ENCODE peak calls at places on chromosomes 6 and 20, in nine cellular contexts. One of them, this sample, is unnamed.

GRCh38 chr20:8722277-8722928 is 346.5 kb upstream of the PLCB4 start:
- DNase-seq in A549: peak; percentile 37
- DNase-seq in tibial artery: no peak
- DNase-seq in heart left ventricle: peak; percentile 27
- DNase-seq in fibroblast of mammary gland: peak; percentile 77
- DNase-seq in foreskin fibroblast: peak; percentile 82
- DNase-seq in CD8-positive, alpha-beta memory T cell: no peak
- DNase-seq in endothelial cell of umbilical vein: peak; percentile 83
- DNase-seq in ovary: peak; percentile 30
- DNase-seq in this sample: peak; percentile 41

GRCh38 chr6:74347161-74347560 is 651.2 kb downstream of the CD109 start:
- DNase-seq in fibroblast of mammary gland: no peak
- DNase-seq in tibial artery: no peak
- DNase-seq in CD8-positive, alpha-beta memory T cell: no peak
- DNase-seq in foreskin fibroblast: no peak
- DNase-seq in endothelial cell of umbilical vein: peak; percentile 46
- DNase-seq in A549: no peak
- DNase-seq in ovary: no peak
- DNase-seq in heart left ventricle: no peak
- DNase-seq in this sample: no peak

GRCh38 chr6:16273266-16273665 is 34.9 kb downstream of the GMPR start:
- DNase-seq in A549: no peak
- DNase-seq in tibial artery: no peak
- DNase-seq in heart left ventricle: no peak
- DNase-seq in endothelial cell of umbilical vein: peak; percentile 15
- DNase-seq in ovary: no peak
- DNase-seq in foreskin fibroblast: peak; percentile 51
- DNase-seq in fibroblast of mammary gland: peak; percentile 11
- DNase-seq in CD8-positive, alpha-beta memory T cell: no peak
- DNase-seq in this sample: no peak

GRCh38 chr6:137765044-137765443 is 102.0 kb upstream of the TNFAIP3 start:
- DNase-seq in endothelial cell of umbilical vein: no peak
- DNase-seq in fibroblast of mammary gland: peak; percentile 27
- DNase-seq in ovary: no peak
- DNase-seq in A549: no peak
- DNase-seq in heart left ventricle: no peak
- DNase-seq in tibial artery: no peak
- DNase-seq in foreskin fibroblast: no peak
- DNase-seq in CD8-positive, alpha-beta memory T cell: no peak
- DNase-seq in this sample: no peak

GRCh38 chr6:106087548-106088325 is 1.6 kb downstream of the PRDM1 start:
- DNase-seq in endothelial cell of umbilical vein: peak; percentile 55
- DNase-seq in ovary: peak; percentile 29
- DNase-seq in heart left ventricle: peak; percentile 58
- DNase-seq in A549: no peak
- DNase-seq in fibroblast of mammary gland: peak; percentile 87
- DNase-seq in foreskin fibroblast: peak; percentile 84
- DNase-seq in CD8-positive, alpha-beta memory T cell: no peak
- DNase-seq in tibial artery: no peak
- DNase-seq in this sample: no peak

GRCh38 chr20:61773926-61774587 is 291.6 kb downstream of the TAF4 start:
- DNase-seq in A549: no peak
- DNase-seq in fibroblast of mammary gland: no peak
- DNase-seq in ovary: no peak
- DNase-seq in heart left ventricle: no peak
- DNase-seq in endothelial cell of umbilical vein: no peak
- DNase-seq in CD8-positive, alpha-beta memory T cell: no peak
- DNase-seq in tibial artery: no peak
- DNase-seq in foreskin fibroblast: no peak
- DNase-seq in this sample: no peak

GRCh38 chr6:44800171-44800671 is 412.7 kb downstream of the CDC5L start:
- DNase-seq in CD8-positive, alpha-beta memory T cell: no peak
- DNase-seq in ovary: no peak
- DNase-seq in tibial artery: no peak
- DNase-seq in foreskin fibroblast: peak; percentile 38
- DNase-seq in heart left ventricle: no peak
- DNase-seq in A549: peak; percentile 4
- DNase-seq in fibroblast of mammary gland: peak; percentile 51
- DNase-seq in endothelial cell of umbilical vein: no peak
- DNase-seq in this sample: no peak

GRCh38 chr6:7899889-7900213 is 10.7 kb downstream of the TXNDC5 start:
- DNase-seq in CD8-positive, alpha-beta memory T cell: no peak
- DNase-seq in A549: no peak
- DNase-seq in ovary: no peak
- DNase-seq in heart left ventricle: no peak
- DNase-seq in foreskin fibroblast: no peak
- DNase-seq in fibroblast of mammary gland: no peak
- DNase-seq in tibial artery: no peak
- DNase-seq in endothelial cell of umbilical vein: no peak
- DNase-seq in this sample: no peak

GRCh38 chr6:152355166-152355565 is 282.0 kb downstream of the SYNE1 start:
- DNase-seq in tibial artery: no peak
- DNase-seq in fibroblast of mammary gland: no peak
- DNase-seq in heart left ventricle: no peak
- DNase-seq in ovary: no peak
- DNase-seq in foreskin fibroblast: no peak
- DNase-seq in endothelial cell of umbilical vein: no peak
- DNase-seq in A549: no peak
- DNase-seq in CD8-positive, alpha-beta memory T cell: no peak
- DNase-seq in this sample: no peak

GRCh38 chr20:32488066-32488838 is 96.9 kb downstream of the NOL4L start:
- DNase-seq in fibroblast of mammary gland: no peak
- DNase-seq in foreskin fibroblast: no peak
- DNase-seq in A549: no peak
- DNase-seq in tibial artery: no peak
- DNase-seq in heart left ventricle: no peak
- DNase-seq in ovary: no peak
- DNase-seq in CD8-positive, alpha-beta memory T cell: no peak
- DNase-seq in endothelial cell of umbilical vein: no peak
- DNase-seq in this sample: no peak

GRCh38 chr6:156825475-156825874 is 48.3 kb downstream of the ARID1B start:
- DNase-seq in foreskin fibroblast: no peak
- DNase-seq in CD8-positive, alpha-beta memory T cell: no peak
- DNase-seq in endothelial cell of umbilical vein: peak; percentile 20
- DNase-seq in A549: no peak
- DNase-seq in heart left ventricle: no peak
- DNase-seq in ovary: no peak
- DNase-seq in tibial artery: no peak
- DNase-seq in fibroblast of mammary gland: no peak
- DNase-seq in this sample: no peak

GRCh38 chr20:31720486-31721407 is 1.9 kb downstream of the BCL2L1 start:
- DNase-seq in CD8-positive, alpha-beta memory T cell: peak; percentile 6
- DNase-seq in ovary: no peak
- DNase-seq in endothelial cell of umbilical vein: peak; percentile 32
- DNase-seq in tibial artery: no peak
- DNase-seq in fibroblast of mammary gland: no peak
- DNase-seq in heart left ventricle: no peak
- DNase-seq in foreskin fibroblast: peak; percentile 33
- DNase-seq in A549: no peak
- DNase-seq in this sample: peak; percentile 15

GRCh38 chr6:80254716-80255115 is 148.2 kb downstream of the BCKDHB start:
- DNase-seq in endothelial cell of umbilical vein: no peak
- DNase-seq in CD8-positive, alpha-beta memory T cell: no peak
- DNase-seq in tibial artery: no peak
- DNase-seq in A549: no peak
- DNase-seq in heart left ventricle: no peak
- DNase-seq in foreskin fibroblast: no peak
- DNase-seq in ovary: no peak
- DNase-seq in fibroblast of mammary gland: no peak
- DNase-seq in this sample: no peak

GRCh38 chr6:4351506-4351852 is 216.1 kb upstream of the ECI2 start:
- DNase-seq in fibroblast of mammary gland: no peak
- DNase-seq in CD8-positive, alpha-beta memory T cell: no peak
- DNase-seq in endothelial cell of umbilical vein: no peak
- DNase-seq in ovary: no peak
- DNase-seq in heart left ventricle: no peak
- DNase-seq in tibial artery: no peak
- DNase-seq in A549: no peak
- DNase-seq in foreskin fibroblast: no peak
- DNase-seq in this sample: no peak
- H3K4me3 ChIP-seq in fibroblast of mammary gland: peak overlapping the region; percentile 23
- H3K4me3 ChIP-seq in CD8-positive, alpha-beta memory T cell: no peak overlapping the region
- H3K4me3 ChIP-seq in endothelial cell of umbilical vein: no peak overlapping the region
- H3K4me3 ChIP-seq in ovary: no peak overlapping the region
- H3K4me3 ChIP-seq in heart left ventricle: peak overlapping the region; percentile 43
- H3K4me3 ChIP-seq in tibial artery: peak overlapping the region; percentile 39
- H3K4me3 ChIP-seq in A549: peak overlapping the region; percentile 29
- H3K4me3 ChIP-seq in foreskin fibroblast: peak overlapping the region; percentile 25
- H3K4me3 ChIP-seq in this sample: no peak overlapping the region

GRCh38 chr6:88619951-88620350 is 343.5 kb downstream of the RNGTT start:
- DNase-seq in CD8-positive, alpha-beta memory T cell: no peak
- DNase-seq in A549: no peak
- DNase-seq in endothelial cell of umbilical vein: no peak
- DNase-seq in heart left ventricle: no peak
- DNase-seq in foreskin fibroblast: no peak
- DNase-seq in fibroblast of mammary gland: no peak
- DNase-seq in tibial artery: no peak
- DNase-seq in ovary: no peak
- DNase-seq in this sample: no peak
- H3K4me3 ChIP-seq in CD8-positive, alpha-beta memory T cell: no peak overlapping the region
- H3K4me3 ChIP-seq in A549: no peak overlapping the region
- H3K4me3 ChIP-seq in endothelial cell of umbilical vein: no peak overlapping the region
- H3K4me3 ChIP-seq in heart left ventricle: no peak overlapping the region
- H3K4me3 ChIP-seq in foreskin fibroblast: no peak overlapping the region
- H3K4me3 ChIP-seq in fibroblast of mammary gland: no peak overlapping the region
- H3K4me3 ChIP-seq in tibial artery: no peak overlapping the region
- H3K4me3 ChIP-seq in ovary: no peak overlapping the region
- H3K4me3 ChIP-seq in this sample: no peak overlapping the region

DNA sequence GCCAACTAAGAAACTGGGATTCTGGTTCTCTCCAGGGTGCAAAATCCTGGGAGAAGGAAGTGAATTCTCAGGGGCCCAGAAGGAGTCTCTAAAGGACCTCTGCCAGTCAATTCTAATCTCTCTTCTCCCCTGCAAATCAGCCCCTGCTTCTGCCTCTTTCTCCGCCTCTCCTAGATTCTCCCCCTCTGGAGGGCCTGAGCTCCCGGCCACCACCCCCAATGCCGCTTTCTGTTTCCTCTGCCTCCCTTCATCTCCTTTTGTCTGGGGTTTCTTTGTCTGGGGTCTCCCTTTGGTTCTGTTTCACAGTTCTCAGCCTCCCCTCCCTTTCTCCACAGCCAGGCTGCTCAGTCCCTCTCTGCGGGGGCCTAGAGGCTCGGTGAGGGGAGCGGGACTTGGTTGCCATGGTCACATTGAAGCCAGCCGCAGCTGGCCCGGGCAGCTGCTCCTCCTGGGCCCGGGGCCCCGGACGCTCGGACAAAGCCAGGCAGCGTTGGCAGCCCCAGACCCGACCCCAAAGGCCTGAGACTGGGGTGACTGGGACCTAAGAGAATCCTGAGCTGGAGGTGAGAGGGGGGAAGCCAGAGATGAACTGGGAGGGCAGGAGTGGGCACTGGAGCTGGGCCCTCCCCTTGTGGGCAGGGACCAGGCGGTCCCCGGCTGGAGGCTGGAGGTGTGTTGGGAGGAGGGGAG is 3.6 kb upstream of the DDR1 start:
- DNase-seq in CD8-positive, alpha-beta memory T cell: no peak
- DNase-seq in foreskin fibroblast: no peak
- DNase-seq in tibial artery: no peak
- DNase-seq in heart left ventricle: no peak
- DNase-seq in fibroblast of mammary gland: no peak
- DNase-seq in endothelial cell of umbilical vein: no peak
- DNase-seq in A549: no peak
- DNase-seq in ovary: no peak
- DNase-seq in this sample: no peak
- H3K4me3 ChIP-seq in CD8-positive, alpha-beta memory T cell: no peak overlapping the region
- H3K4me3 ChIP-seq in foreskin fibroblast: no peak overlapping the region
- H3K4me3 ChIP-seq in tibial artery: no peak overlapping the region
- H3K4me3 ChIP-seq in heart left ventricle: no peak overlapping the region
- H3K4me3 ChIP-seq in fibroblast of mammary gland: no peak overlapping the region
- H3K4me3 ChIP-seq in endothelial cell of umbilical vein: no peak overlapping the region
- H3K4me3 ChIP-seq in A549: no peak overlapping the region
- H3K4me3 ChIP-seq in ovary: no peak overlapping the region
- H3K4me3 ChIP-seq in this sample: no peak overlapping the region

GRCh38 chr20:43916073-43916874 is 1.6 kb downstream of the TOX2 start:
- DNase-seq in A549: no peak
- DNase-seq in fibroblast of mammary gland: no peak
- DNase-seq in foreskin fibroblast: peak; percentile 69
- DNase-seq in endothelial cell of umbilical vein: no peak
- DNase-seq in CD8-positive, alpha-beta memory T cell: no peak
- DNase-seq in tibial artery: peak; percentile 60
- DNase-seq in heart left ventricle: no peak
- DNase-seq in ovary: no peak
- DNase-seq in this sample: no peak

GRCh38 chr20:43914697-43915208 is at the start of gene TOX2:
- DNase-seq in ovary: no peak
- DNase-seq in tibial artery: peak; percentile 54
- DNase-seq in CD8-positive, alpha-beta memory T cell: peak; percentile 32
- DNase-seq in A549: peak; percentile 60
- DNase-seq in foreskin fibroblast: peak; percentile 85
- DNase-seq in endothelial cell of umbilical vein: no peak
- DNase-seq in fibroblast of mammary gland: no peak
- DNase-seq in heart left ventricle: peak; percentile 60
- DNase-seq in this sample: peak; percentile 36

GRCh38 chr20:43915209-43916072 is 789 bp downstream of the TOX2 start:
- DNase-seq in heart left ventricle: no peak
- DNase-seq in A549: no peak
- DNase-seq in tibial artery: peak; percentile 63
- DNase-seq in CD8-positive, alpha-beta memory T cell: peak; percentile 6
- DNase-seq in endothelial cell of umbilical vein: peak; percentile 32
- DNase-seq in foreskin fibroblast: peak; percentile 62
- DNase-seq in ovary: no peak
- DNase-seq in fibroblast of mammary gland: peak; percentile 14
- DNase-seq in this sample: peak; percentile 21

GRCh38 chr20:43913291-43914025 is 1.2 kb upstream of the TOX2 start:
- DNase-seq in fibroblast of mammary gland: no peak
- DNase-seq in ovary: no peak
- DNase-seq in heart left ventricle: no peak
- DNase-seq in endothelial cell of umbilical vein: peak; percentile 20
- DNase-seq in tibial artery: no peak
- DNase-seq in foreskin fibroblast: no peak
- DNase-seq in A549: no peak
- DNase-seq in CD8-positive, alpha-beta memory T cell: no peak
- DNase-seq in this sample: no peak

DNA sequence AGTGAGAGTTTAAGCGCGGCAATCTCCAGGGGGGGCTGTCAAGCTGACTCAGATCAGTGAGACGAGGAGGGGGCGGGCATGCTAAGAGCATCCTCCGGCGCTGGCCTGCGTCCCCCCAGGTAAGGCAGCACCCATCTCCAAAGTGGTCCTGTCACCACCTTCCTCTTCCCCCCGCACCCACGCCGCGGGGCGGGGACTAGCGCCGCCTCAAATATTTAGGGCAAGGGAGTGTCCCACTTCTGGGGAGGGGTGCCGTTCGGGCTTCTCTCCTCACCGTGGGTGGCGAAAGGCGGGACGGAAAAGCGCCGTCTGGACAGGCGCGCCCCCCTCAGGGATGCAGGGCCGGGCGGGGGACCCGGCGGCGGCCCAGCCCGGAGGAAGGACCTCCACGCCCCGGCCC is 366 bp upstream of the TOX2 start:
- DNase-seq in ovary: no peak
- DNase-seq in endothelial cell of umbilical vein: no peak
- DNase-seq in tibial artery: no peak
- DNase-seq in foreskin fibroblast: peak; percentile 53
- DNase-seq in CD8-positive, alpha-beta memory T cell: no peak
- DNase-seq in fibroblast of mammary gland: no peak
- DNase-seq in heart left ventricle: no peak
- DNase-seq in A549: no peak
- DNase-seq in this sample: peak; percentile 32
- H3K4me3 ChIP-seq in ovary: peak overlapping the region; percentile 14
- H3K4me3 ChIP-seq in endothelial cell of umbilical vein: peak overlapping the region; percentile 52
- H3K4me3 ChIP-seq in tibial artery: peak overlapping the region; percentile 37
- H3K4me3 ChIP-seq in foreskin fibroblast: peak overlapping the region; percentile 60
- H3K4me3 ChIP-seq in CD8-positive, alpha-beta memory T cell: peak overlapping the region; percentile 51
- H3K4me3 ChIP-seq in fibroblast of mammary gland: peak overlapping the region; percentile 47
- H3K4me3 ChIP-seq in heart left ventricle: peak overlapping the region; percentile 50
- H3K4me3 ChIP-seq in A549: peak overlapping the region; percentile 87
- H3K4me3 ChIP-seq in this sample: peak overlapping the region; percentile 42

GRCh38 chr20:21175433-21175832 is 49.6 kb downstream of the KIZ start:
- DNase-seq in A549: no peak
- DNase-seq in fibroblast of mammary gland: no peak
- DNase-seq in tibial artery: no peak
- DNase-seq in CD8-positive, alpha-beta memory T cell: no peak
- DNase-seq in endothelial cell of umbilical vein: no peak
- DNase-seq in ovary: no peak
- DNase-seq in foreskin fibroblast: no peak
- DNase-seq in heart left ventricle: no peak
- DNase-seq in this sample: no peak
- H3K4me3 ChIP-seq in A549: no peak overlapping the region
- H3K4me3 ChIP-seq in fibroblast of mammary gland: no peak overlapping the region
- H3K4me3 ChIP-seq in tibial artery: no peak overlapping the region
- H3K4me3 ChIP-seq in CD8-positive, alpha-beta memory T cell: no peak overlapping the region
- H3K4me3 ChIP-seq in endothelial cell of umbilical vein: no peak overlapping the region
- H3K4me3 ChIP-seq in ovary: no peak overlapping the region
- H3K4me3 ChIP-seq in foreskin fibroblast: no peak overlapping the region
- H3K4me3 ChIP-seq in heart left ventricle: no peak overlapping the region
- H3K4me3 ChIP-seq in this sample: no peak overlapping the region